ENCODE peak calls at places on chromosomes 2 and 18, in six cellular contexts. One of them, this sample, is unnamed.

GRCh38 chr2:9222246-9222898 is 15.8 kb downstream of the ASAP2 start:
- DNase-seq in spleen: no peak
- DNase-seq in transverse colon: no peak
- DNase-seq in upper lobe of left lung: no peak
- DNase-seq in stomach: no peak
- DNase-seq in prostate gland: peak
- DNase-seq in this sample: no peak

GRCh38 chr2:47070920-47071824 is 83.9 kb downstream of the STPG4 start:
- DNase-seq in transverse colon: peak
- DNase-seq in spleen: no peak
- DNase-seq in stomach: peak
- DNase-seq in upper lobe of left lung: no peak
- DNase-seq in prostate gland: peak
- DNase-seq in this sample: peak

GRCh38 chr18:27794527-27794926 is 382.4 kb downstream of the CDH2 start:
- DNase-seq in transverse colon: no peak
- DNase-seq in stomach: no peak
- DNase-seq in prostate gland: no peak
- DNase-seq in spleen: no peak
- DNase-seq in upper lobe of left lung: no peak
- DNase-seq in this sample: no peak

GRCh38 chr2:105886029-105886454 is 141.3 kb downstream of the NCK2 start:
- DNase-seq in prostate gland: no peak
- DNase-seq in stomach: no peak
- DNase-seq in upper lobe of left lung: no peak
- DNase-seq in spleen: no peak
- DNase-seq in transverse colon: no peak
- DNase-seq in this sample: no peak

GRCh38 chr2:207313947-207314346 is 148.2 kb upstream of the KLF7 start:
- DNase-seq in upper lobe of left lung: no peak
- DNase-seq in prostate gland: no peak
- DNase-seq in spleen: no peak
- DNase-seq in stomach: no peak
- DNase-seq in transverse colon: no peak
- DNase-seq in this sample: no peak

GRCh38 chr2:156430978-156431358 is 5.2 kb upstream of the GPD2 start:
- DNase-seq in stomach: no peak
- DNase-seq in upper lobe of left lung: no peak
- DNase-seq in transverse colon: no peak
- DNase-seq in spleen: no peak
- DNase-seq in prostate gland: no peak
- DNase-seq in this sample: no peak

GRCh38 chr18:67517224-67517765 is 775 bp upstream of the DSEL start:
- DNase-seq in spleen: no peak
- DNase-seq in prostate gland: no peak
- DNase-seq in upper lobe of left lung: no peak
- DNase-seq in stomach: no peak
- DNase-seq in transverse colon: peak
- DNase-seq in this sample: no peak

GRCh38 chr2:232333361-232334135 is 45.0 kb upstream of the ALPP start:
- DNase-seq in stomach: no peak
- DNase-seq in transverse colon: peak
- DNase-seq in spleen: peak
- DNase-seq in prostate gland: peak
- DNase-seq in upper lobe of left lung: no peak
- DNase-seq in this sample: peak

GRCh38 chr18:9705183-9705864 is 2.8 kb upstream of the RAB31 start:
- DNase-seq in stomach: no peak
- DNase-seq in upper lobe of left lung: no peak
- DNase-seq in transverse colon: no peak
- DNase-seq in spleen: no peak
- DNase-seq in prostate gland: no peak
- DNase-seq in this sample: no peak

GRCh38 chr18:43060020-43060419 is 55.5 kb downstream of the RIT2 start:
- DNase-seq in transverse colon: no peak
- DNase-seq in prostate gland: no peak
- DNase-seq in stomach: no peak
- DNase-seq in upper lobe of left lung: no peak
- DNase-seq in spleen: no peak
- DNase-seq in this sample: no peak

GRCh38 chr2:208867374-208867773 is 460.8 kb downstream of the PTH2R start:
- DNase-seq in prostate gland: no peak
- DNase-seq in upper lobe of left lung: no peak
- DNase-seq in transverse colon: no peak
- DNase-seq in spleen: no peak
- DNase-seq in stomach: no peak
- DNase-seq in this sample: no peak

GRCh38 chr2:234911271-234911670 is 40.5 kb upstream of the SH3BP4 start:
- DNase-seq in stomach: no peak
- DNase-seq in prostate gland: peak
- DNase-seq in upper lobe of left lung: no peak
- DNase-seq in spleen: no peak
- DNase-seq in transverse colon: no peak
- DNase-seq in this sample: peak

DNA sequence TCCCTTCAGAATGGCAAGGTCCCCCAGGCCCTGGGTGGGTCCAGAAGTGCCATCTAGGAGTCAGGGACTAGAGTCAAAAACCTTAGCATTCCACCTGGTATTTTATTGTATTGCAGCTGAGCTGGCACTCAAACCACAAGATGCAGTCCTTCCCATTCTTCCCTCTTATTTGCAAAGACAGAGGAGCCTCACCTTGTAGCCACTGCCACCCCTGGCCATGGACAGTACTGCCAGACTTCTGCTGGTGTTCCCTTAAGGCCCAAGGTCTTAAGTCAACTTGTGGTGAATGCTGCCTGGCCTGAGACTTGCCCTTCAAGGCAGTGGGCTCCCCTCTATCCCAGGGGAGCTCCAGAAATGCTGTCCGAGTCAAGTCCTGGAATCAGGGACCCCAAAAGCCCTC is 6.9 kb downstream of the UGT1A10 start:
- DNase-seq in spleen: no peak
- DNase-seq in prostate gland: no peak
- DNase-seq in transverse colon: peak
- DNase-seq in stomach: no peak
- DNase-seq in upper lobe of left lung: no peak
- DNase-seq in this sample: no peak
- TF ChIP-seq CTCF in spleen: no peak
- TF ChIP-seq CTCF in prostate gland: no peak
- TF ChIP-seq CTCF in transverse colon: peak
- TF ChIP-seq CTCF in stomach: no peak
- TF ChIP-seq CTCF in upper lobe of left lung: no peak
- TF ChIP-seq CTCF in this sample: no peak

GRCh38 chr2:237882510-237883481 is 23.4 kb downstream of the RAMP1 start:
- DNase-seq in transverse colon: no peak
- DNase-seq in prostate gland: no peak
- DNase-seq in spleen: peak
- DNase-seq in upper lobe of left lung: no peak
- DNase-seq in stomach: no peak
- DNase-seq in this sample: peak
- TF ChIP-seq POLR2AphosphoS5 in transverse colon: no peak
- TF ChIP-seq POLR2AphosphoS5 in prostate gland: no peak
- TF ChIP-seq POLR2AphosphoS5 in spleen: no peak
- TF ChIP-seq POLR2AphosphoS5 in upper lobe of left lung: no peak
- TF ChIP-seq POLR2AphosphoS5 in stomach: no peak
- TF ChIP-seq POLR2AphosphoS5 in this sample: no peak

DNA sequence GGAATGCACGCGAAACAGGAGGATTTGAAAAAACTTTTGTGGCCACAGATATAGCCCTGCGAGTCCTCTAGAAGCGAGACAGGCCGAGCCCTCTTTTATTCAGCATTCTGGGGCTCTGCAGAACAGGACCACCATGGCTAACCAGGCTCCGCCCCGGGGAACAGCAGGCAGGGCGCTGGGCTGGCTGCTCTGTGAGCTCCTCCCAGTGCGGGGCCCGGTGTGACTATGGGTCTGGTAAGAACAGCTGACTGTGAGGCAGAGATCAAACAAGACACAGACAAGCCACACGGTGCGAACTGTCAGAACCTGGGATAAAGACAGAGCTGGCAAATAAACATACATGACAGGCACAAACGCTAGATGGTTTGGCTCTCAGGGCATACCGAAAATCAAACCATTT is 15.5 kb downstream of the PXDN start:
- DNase-seq in spleen: no peak
- DNase-seq in prostate gland: peak
- DNase-seq in upper lobe of left lung: peak
- DNase-seq in stomach: peak
- DNase-seq in transverse colon: peak
- DNase-seq in this sample: peak
- TF ChIP-seq POLR2A in spleen: no peak
- TF ChIP-seq POLR2A in prostate gland: no peak
- TF ChIP-seq POLR2A in upper lobe of left lung: peak
- TF ChIP-seq POLR2A in stomach: no peak
- TF ChIP-seq POLR2A in transverse colon: no peak
- TF ChIP-seq POLR2A in this sample: no peak

DNA sequence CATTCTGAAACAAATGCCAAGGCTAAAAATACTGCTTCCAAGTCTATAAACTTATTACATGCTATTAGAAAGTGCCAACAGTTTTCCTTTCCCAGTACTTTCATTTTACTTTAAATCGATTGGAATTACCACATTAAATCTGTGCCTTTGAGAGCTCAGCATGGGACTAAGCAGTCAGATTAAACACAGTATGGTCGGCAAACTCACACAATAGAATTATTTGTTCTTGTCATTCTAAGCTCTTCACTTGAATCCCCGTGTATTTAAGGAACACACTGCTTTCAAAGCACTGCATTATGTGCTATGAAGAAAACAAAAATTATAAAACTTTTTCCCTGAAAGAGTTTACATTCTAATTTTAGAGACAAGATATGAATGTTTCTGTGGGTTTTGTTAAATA is 444.4 kb upstream of the SLC39A10 start:
- DNase-seq in spleen: no peak
- DNase-seq in prostate gland: no peak
- DNase-seq in transverse colon: no peak
- DNase-seq in stomach: no peak
- DNase-seq in upper lobe of left lung: no peak
- DNase-seq in this sample: no peak
- TF ChIP-seq CTCF in spleen: no peak
- TF ChIP-seq CTCF in prostate gland: no peak
- TF ChIP-seq CTCF in transverse colon: no peak
- TF ChIP-seq CTCF in stomach: no peak
- TF ChIP-seq CTCF in upper lobe of left lung: no peak
- TF ChIP-seq CTCF in this sample: no peak

GRCh38 chr2:34480366-34480765 is 881.3 kb upstream of the FAM98A start:
- DNase-seq in spleen: no peak
- DNase-seq in prostate gland: no peak
- DNase-seq in upper lobe of left lung: no peak
- DNase-seq in stomach: no peak
- DNase-seq in transverse colon: no peak
- DNase-seq in this sample: no peak
- TF ChIP-seq POLR2AphosphoS5 in spleen: no peak
- TF ChIP-seq POLR2AphosphoS5 in prostate gland: no peak
- TF ChIP-seq POLR2AphosphoS5 in upper lobe of left lung: no peak
- TF ChIP-seq POLR2AphosphoS5 in stomach: no peak
- TF ChIP-seq POLR2AphosphoS5 in transverse colon: no peak
- TF ChIP-seq POLR2AphosphoS5 in this sample: no peak

GRCh38 chr2:210002158-210003157 is at the start of gene RPE:
- DNase-seq in prostate gland: peak
- DNase-seq in spleen: peak
- DNase-seq in upper lobe of left lung: peak
- DNase-seq in stomach: peak
- DNase-seq in transverse colon: peak
- DNase-seq in this sample: peak
- TF ChIP-seq POLR2A in prostate gland: peak
- TF ChIP-seq POLR2A in spleen: no peak
- TF ChIP-seq POLR2A in upper lobe of left lung: peak
- TF ChIP-seq POLR2A in stomach: no peak
- TF ChIP-seq POLR2A in transverse colon: peak
- TF ChIP-seq POLR2A in this sample: no peak

DNA sequence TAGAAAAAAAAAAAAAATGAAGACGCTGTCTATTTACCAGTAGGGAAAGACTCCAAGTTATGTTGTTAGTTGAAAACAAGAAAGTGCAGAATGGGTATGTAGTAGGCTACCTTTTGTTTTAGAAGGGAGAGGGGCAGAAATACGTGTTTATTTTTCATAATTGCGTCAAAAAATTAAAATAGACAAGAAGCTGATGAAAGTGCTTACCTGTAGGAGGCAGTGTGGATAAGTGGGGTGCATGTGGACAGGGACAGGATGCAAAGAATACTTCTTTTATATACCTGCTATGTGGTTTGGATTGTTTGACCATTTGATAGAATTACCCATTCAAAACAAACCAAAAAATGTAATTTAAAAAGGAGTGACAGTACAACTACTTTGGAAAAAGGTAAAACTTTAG is 3.0 kb upstream of the GCG start:
- DNase-seq in spleen: no peak
- DNase-seq in stomach: no peak
- DNase-seq in upper lobe of left lung: no peak
- DNase-seq in prostate gland: no peak
- DNase-seq in transverse colon: no peak
- DNase-seq in this sample: no peak
- TF ChIP-seq CTCF in spleen: no peak
- TF ChIP-seq CTCF in stomach: no peak
- TF ChIP-seq CTCF in upper lobe of left lung: no peak
- TF ChIP-seq CTCF in prostate gland: no peak
- TF ChIP-seq CTCF in transverse colon: peak
- TF ChIP-seq CTCF in this sample: no peak

DNA sequence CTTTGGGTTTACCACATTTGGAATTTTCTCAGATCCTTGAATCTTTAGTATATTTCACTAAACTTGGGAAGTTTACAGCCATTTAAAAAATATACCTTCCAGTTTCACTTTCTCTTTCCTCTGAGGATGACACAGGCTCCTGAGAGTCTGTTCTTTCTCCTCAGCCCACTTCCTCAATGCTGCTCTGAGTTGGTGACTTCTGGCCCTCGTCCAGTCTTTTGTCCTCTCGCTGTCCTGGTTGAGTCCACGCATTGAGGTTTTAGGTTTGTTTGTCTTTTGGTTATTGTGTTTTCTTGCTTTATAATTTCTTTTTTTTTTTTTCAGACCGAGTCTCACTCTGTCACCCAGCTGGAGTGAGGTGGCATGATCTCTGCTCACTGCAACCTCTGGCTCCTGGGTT is 40.7 kb upstream of the GALR1 start:
- DNase-seq in stomach: peak
- DNase-seq in spleen: no peak
- DNase-seq in transverse colon: peak
- DNase-seq in prostate gland: no peak
- DNase-seq in upper lobe of left lung: no peak
- DNase-seq in this sample: peak
- TF ChIP-seq POLR2AphosphoS5 in stomach: peak
- TF ChIP-seq POLR2AphosphoS5 in spleen: peak
- TF ChIP-seq POLR2AphosphoS5 in transverse colon: no peak
- TF ChIP-seq POLR2AphosphoS5 in prostate gland: no peak
- TF ChIP-seq POLR2AphosphoS5 in upper lobe of left lung: no peak
- TF ChIP-seq POLR2AphosphoS5 in this sample: no peak

DNA sequence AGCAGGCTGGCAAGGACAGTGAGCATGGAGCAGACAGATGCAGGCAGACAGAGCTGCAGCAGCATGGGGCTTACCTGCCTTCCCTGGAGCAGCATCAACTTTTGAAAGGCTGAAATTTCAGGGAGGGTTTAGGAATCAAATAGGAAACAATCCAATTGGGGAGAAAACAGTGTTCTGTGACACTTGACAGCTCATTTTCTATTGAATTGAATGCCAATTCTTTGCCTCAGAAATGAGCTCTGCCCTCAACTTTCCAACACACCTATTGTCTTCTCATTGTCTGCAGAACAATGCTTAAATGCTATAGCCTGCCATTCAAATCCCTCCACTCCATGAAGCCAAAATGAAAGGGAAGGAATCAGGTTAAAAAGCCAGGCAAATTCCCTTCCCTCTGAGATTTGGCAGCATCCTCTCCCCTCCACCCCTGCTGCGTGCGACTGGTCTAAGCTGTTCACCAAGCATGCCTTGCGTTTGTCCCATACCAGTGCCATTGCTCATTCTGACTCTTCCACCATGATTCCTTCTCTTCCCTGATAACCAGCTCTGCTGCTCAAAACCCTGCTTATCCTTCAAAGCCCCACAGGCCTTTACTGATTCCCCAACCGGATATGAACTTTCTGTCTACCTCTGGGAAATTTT is 32.3 kb upstream of the TMEM131 start:
- DNase-seq in transverse colon: no peak
- DNase-seq in prostate gland: no peak
- DNase-seq in stomach: no peak
- DNase-seq in spleen: no peak
- DNase-seq in upper lobe of left lung: no peak
- DNase-seq in this sample: no peak
- TF ChIP-seq POLR2A in transverse colon: no peak
- TF ChIP-seq POLR2A in prostate gland: no peak
- TF ChIP-seq POLR2A in stomach: no peak
- TF ChIP-seq POLR2A in spleen: no peak
- TF ChIP-seq POLR2A in upper lobe of left lung: no peak
- TF ChIP-seq POLR2A in this sample: no peak

This sample was measured in breast epithelium.